ENCODE peak calls at places on chromosomes 13 and 19, in four cellular contexts. One of them, this sample, is unnamed.

GRCh38 chr13:74074723-74075122 is 59.5 kb downstream of the KLF12 start:
- DNase-seq in CD4-positive, alpha-beta T cell: no peak
- DNase-seq in left ventricle myocardium inferior: no peak
- DNase-seq in right lobe of liver: no peak
- DNase-seq in this sample: no peak

GRCh38 chr13:37645181-37645580 is 46.6 kb upstream of the POSTN start:
- DNase-seq in left ventricle myocardium inferior: no peak
- DNase-seq in CD4-positive, alpha-beta T cell: no peak
- DNase-seq in right lobe of liver: no peak
- DNase-seq in this sample: no peak

GRCh38 chr13:65597839-65598818 is 1632.0 kb downstream of the PCDH9 start:
- DNase-seq in CD4-positive, alpha-beta T cell: no peak
- DNase-seq in left ventricle myocardium inferior: no peak
- DNase-seq in right lobe of liver: no peak
- DNase-seq in this sample: no peak

GRCh38 chr19:49949735-49950589 is 11.0 kb downstream of the SIGLEC11 start:
- DNase-seq in CD4-positive, alpha-beta T cell: no peak
- DNase-seq in right lobe of liver: no peak
- DNase-seq in left ventricle myocardium inferior: no peak
- DNase-seq in this sample: no peak

GRCh38 chr13:114076329-114076761 is 56.1 kb downstream of the RASA3 start:
- DNase-seq in CD4-positive, alpha-beta T cell: no peak
- DNase-seq in left ventricle myocardium inferior: no peak
- DNase-seq in right lobe of liver: peak; percentile 36
- DNase-seq in this sample: peak; percentile 39

GRCh38 chr19:10270180-10270615 is 722 bp upstream of the ICAM1 start:
- DNase-seq in CD4-positive, alpha-beta T cell: no peak
- DNase-seq in left ventricle myocardium inferior: peak; percentile 76
- DNase-seq in right lobe of liver: peak; percentile 80
- DNase-seq in this sample: no peak

GRCh38 chr13:21218351-21219043 is 42.0 kb downstream of the MRPL57 start:
- DNase-seq in CD4-positive, alpha-beta T cell: no peak
- DNase-seq in left ventricle myocardium inferior: no peak
- DNase-seq in right lobe of liver: no peak
- DNase-seq in this sample: no peak

GRCh38 chr13:31282741-31283455 is 83.1 kb downstream of the B3GLCT start:
- DNase-seq in left ventricle myocardium inferior: no peak
- DNase-seq in CD4-positive, alpha-beta T cell: no peak
- DNase-seq in right lobe of liver: no peak
- DNase-seq in this sample: no peak

GRCh38 chr13:63311587-63311986 is 1895.9 kb upstream of the PCDH20 start:
- DNase-seq in CD4-positive, alpha-beta T cell: no peak
- DNase-seq in left ventricle myocardium inferior: no peak
- DNase-seq in right lobe of liver: no peak
- DNase-seq in this sample: no peak

GRCh38 chr13:50389726-50390125 is 374.5 kb downstream of the KCNRG start:
- DNase-seq in CD4-positive, alpha-beta T cell: no peak
- DNase-seq in right lobe of liver: no peak
- DNase-seq in left ventricle myocardium inferior: no peak
- DNase-seq in this sample: no peak

GRCh38 chr13:33611016-33611805 is 206.7 kb upstream of the RFC3 start:
- DNase-seq in right lobe of liver: peak; percentile 91
- DNase-seq in left ventricle myocardium inferior: peak; percentile 76
- DNase-seq in CD4-positive, alpha-beta T cell: no peak
- DNase-seq in this sample: peak; percentile 76

GRCh38 chr13:70527553-70527952 is 419.3 kb upstream of the KLHL1 start:
- DNase-seq in right lobe of liver: no peak
- DNase-seq in CD4-positive, alpha-beta T cell: no peak
- DNase-seq in left ventricle myocardium inferior: no peak
- DNase-seq in this sample: no peak

GRCh38 chr13:96680898-96681297 is 313.4 kb downstream of the OXGR1 start:
- DNase-seq in right lobe of liver: no peak
- DNase-seq in left ventricle myocardium inferior: no peak
- DNase-seq in CD4-positive, alpha-beta T cell: no peak
- DNase-seq in this sample: no peak

GRCh38 chr13:23500858-23501257 is 67.4 kb upstream of the SACS start:
- DNase-seq in CD4-positive, alpha-beta T cell: no peak
- DNase-seq in right lobe of liver: no peak
- DNase-seq in left ventricle myocardium inferior: no peak
- DNase-seq in this sample: no peak

GRCh38 chr19:10104665-10105221 is 1.4 kb upstream of the PPAN start:
- DNase-seq in CD4-positive, alpha-beta T cell: peak; percentile 65
- DNase-seq in right lobe of liver: no peak
- DNase-seq in left ventricle myocardium inferior: no peak
- DNase-seq in this sample: no peak

GRCh38 chr13:96994030-96994848 is at the start of gene OXGR1:
- DNase-seq in right lobe of liver: no peak
- DNase-seq in left ventricle myocardium inferior: no peak
- DNase-seq in CD4-positive, alpha-beta T cell: no peak
- DNase-seq in this sample: no peak

GRCh38 chr13:30191491-30192100 is 115.8 kb downstream of the KATNAL1 start:
- DNase-seq in right lobe of liver: no peak
- DNase-seq in left ventricle myocardium inferior: no peak
- DNase-seq in CD4-positive, alpha-beta T cell: no peak
- DNase-seq in this sample: no peak

GRCh38 chr19:45972081-45972943 is 1.4 kb downstream of the NOVA2 start:
- DNase-seq in CD4-positive, alpha-beta T cell: no peak
- DNase-seq in left ventricle myocardium inferior: peak; percentile 21
- DNase-seq in right lobe of liver: no peak
- DNase-seq in this sample: no peak

GRCh38 chr19:45297674-45298073 is 25.0 kb downstream of the CKM start:
- DNase-seq in CD4-positive, alpha-beta T cell: no peak
- DNase-seq in right lobe of liver: no peak
- DNase-seq in left ventricle myocardium inferior: no peak
- DNase-seq in this sample: no peak

GRCh38 chr19:15324791-15325519 is 7.4 kb downstream of the BRD4 start:
- DNase-seq in left ventricle myocardium inferior: no peak
- DNase-seq in right lobe of liver: peak; percentile 63
- DNase-seq in CD4-positive, alpha-beta T cell: no peak
- DNase-seq in this sample: no peak

GRCh38 chr13:49218493-49219051 is 1.6 kb upstream of the MLNR start:
- DNase-seq in right lobe of liver: no peak
- DNase-seq in CD4-positive, alpha-beta T cell: no peak
- DNase-seq in left ventricle myocardium inferior: no peak
- DNase-seq in this sample: no peak

GRCh38 chr19:28330831-28331230 is 882.1 kb downstream of the UQCRFS1 start:
- DNase-seq in left ventricle myocardium inferior: no peak
- DNase-seq in right lobe of liver: no peak
- DNase-seq in CD4-positive, alpha-beta T cell: no peak
- DNase-seq in this sample: no peak

GRCh38 chr13:43686557-43686956 is 100.2 kb downstream of the ENOX1 start:
- DNase-seq in right lobe of liver: no peak
- DNase-seq in left ventricle myocardium inferior: peak; percentile 64
- DNase-seq in CD4-positive, alpha-beta T cell: no peak
- DNase-seq in this sample: no peak

GRCh38 chr19:50646074-50646807 is 3.0 kb upstream of the C19orf81 start:
- DNase-seq in left ventricle myocardium inferior: no peak
- DNase-seq in CD4-positive, alpha-beta T cell: no peak
- DNase-seq in right lobe of liver: no peak
- DNase-seq in this sample: no peak

GRCh38 chr19:8107301-8107903 is 42.0 kb downstream of the FBN3 start:
- DNase-seq in CD4-positive, alpha-beta T cell: no peak
- DNase-seq in left ventricle myocardium inferior: no peak
- DNase-seq in right lobe of liver: no peak
- DNase-seq in this sample: no peak

GRCh38 chr19:51259348-51260245 is 8.7 kb downstream of the SIGLECL1 start:
- DNase-seq in left ventricle myocardium inferior: peak; percentile 18
- DNase-seq in right lobe of liver: no peak
- DNase-seq in CD4-positive, alpha-beta T cell: no peak
- DNase-seq in this sample: peak; percentile 38

GRCh38 chr19:38233740-38234251 is 9.8 kb upstream of the DPF1 start:
- DNase-seq in CD4-positive, alpha-beta T cell: peak; percentile 61
- DNase-seq in left ventricle myocardium inferior: peak; percentile 83
- DNase-seq in right lobe of liver: peak; percentile 75
- DNase-seq in this sample: peak; percentile 78

GRCh38 chr19:862529-863304 is 3.3 kb downstream of the CFD start:
- DNase-seq in left ventricle myocardium inferior: no peak
- DNase-seq in CD4-positive, alpha-beta T cell: peak; percentile 84
- DNase-seq in right lobe of liver: no peak
- DNase-seq in this sample: no peak

GRCh38 chr13:24511019-24511823 is 1.4 kb downstream of the PARP4 start:
- DNase-seq in left ventricle myocardium inferior: no peak
- DNase-seq in right lobe of liver: no peak
- DNase-seq in CD4-positive, alpha-beta T cell: peak; percentile 26
- DNase-seq in this sample: no peak

GRCh38 chr19:55383279-55383788 is 758 bp downstream of the TMEM238 start:
- DNase-seq in left ventricle myocardium inferior: no peak
- DNase-seq in CD4-positive, alpha-beta T cell: no peak
- DNase-seq in right lobe of liver: no peak
- DNase-seq in this sample: no peak

GRCh38 chr13:64912141-64912540 is 2318.0 kb downstream of the PCDH9 start:
- DNase-seq in left ventricle myocardium inferior: no peak
- DNase-seq in right lobe of liver: no peak
- DNase-seq in CD4-positive, alpha-beta T cell: no peak
- DNase-seq in this sample: no peak

GRCh38 chr13:77898097-77898496 is 20.5 kb downstream of the EDNRB start:
- DNase-seq in CD4-positive, alpha-beta T cell: no peak
- DNase-seq in left ventricle myocardium inferior: no peak
- DNase-seq in right lobe of liver: no peak
- DNase-seq in this sample: no peak

GRCh38 chr13:43411741-43412140 is 375.0 kb downstream of the ENOX1 start:
- DNase-seq in CD4-positive, alpha-beta T cell: no peak
- DNase-seq in left ventricle myocardium inferior: peak; percentile 51
- DNase-seq in right lobe of liver: no peak
- DNase-seq in this sample: peak; percentile 35

GRCh38 chr13:21137696-21138095 is 38.7 kb downstream of the SKA3 start:
- DNase-seq in left ventricle myocardium inferior: no peak
- DNase-seq in CD4-positive, alpha-beta T cell: no peak
- DNase-seq in right lobe of liver: no peak
- DNase-seq in this sample: no peak

GRCh38 chr19:28234637-28235036 is 978.3 kb downstream of the UQCRFS1 start:
- DNase-seq in left ventricle myocardium inferior: no peak
- DNase-seq in CD4-positive, alpha-beta T cell: no peak
- DNase-seq in right lobe of liver: no peak
- DNase-seq in this sample: no peak

GRCh38 chr13:30819136-30819875 is 84.0 kb downstream of the ALOX5AP start:
- DNase-seq in left ventricle myocardium inferior: no peak
- DNase-seq in CD4-positive, alpha-beta T cell: no peak
- DNase-seq in right lobe of liver: no peak
- DNase-seq in this sample: no peak

DNA sequence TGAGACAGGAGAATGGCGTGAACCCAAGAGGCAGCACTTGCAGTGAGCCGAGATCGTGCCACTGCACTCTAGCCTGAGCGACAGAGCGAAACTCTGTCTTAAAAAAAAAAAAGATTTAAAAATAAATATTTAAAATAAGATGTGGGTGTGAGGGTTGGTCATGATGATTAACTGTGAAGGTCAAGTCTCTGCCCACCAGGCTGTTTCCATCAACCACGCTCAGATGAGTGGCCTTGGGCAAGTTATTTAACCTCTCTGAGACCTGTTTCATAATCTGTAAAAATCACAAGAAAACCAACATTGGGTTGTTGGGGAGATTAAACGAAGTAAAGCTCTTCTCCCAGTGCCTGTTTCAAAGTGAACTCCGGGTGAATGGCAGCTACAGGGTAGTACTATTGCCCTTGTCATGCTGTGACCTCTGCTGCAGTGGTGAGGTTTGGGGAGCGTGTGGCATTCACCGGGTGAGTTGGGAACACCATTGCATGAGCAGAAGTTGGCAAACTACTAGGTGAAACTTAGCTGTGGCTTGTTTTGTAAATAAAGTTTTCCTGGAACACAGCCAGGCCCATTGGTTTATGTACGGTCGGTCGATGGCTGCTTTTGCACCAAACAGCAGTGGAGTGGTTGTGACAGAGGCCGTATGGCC is 153.3 kb downstream of the USP12 start:
- DNase-seq in right lobe of liver: peak; percentile 90
- DNase-seq in CD4-positive, alpha-beta T cell: no peak
- DNase-seq in left ventricle myocardium inferior: no peak
- DNase-seq in this sample: peak; percentile 8
- H3K27ac ChIP-seq in right lobe of liver: peak overlapping the region; percentile 83
- H3K27ac ChIP-seq in CD4-positive, alpha-beta T cell: no peak overlapping the region
- H3K27ac ChIP-seq in left ventricle myocardium inferior: no peak overlapping the region
- H3K27ac ChIP-seq in this sample: no peak overlapping the region

GRCh38 chr19:5686647-5687359 is 3.3 kb upstream of the RPL36 start:
- DNase-seq in right lobe of liver: peak; percentile 99
- DNase-seq in left ventricle myocardium inferior: peak; percentile 98
- DNase-seq in CD4-positive, alpha-beta T cell: peak; percentile 87
- DNase-seq in this sample: peak; percentile 96

GRCh38 chr19:5684694-5685430 is 4.0 kb downstream of the HSD11B1L start:
- DNase-seq in right lobe of liver: peak; percentile 51
- DNase-seq in CD4-positive, alpha-beta T cell: no peak
- DNase-seq in left ventricle myocardium inferior: no peak
- DNase-seq in this sample: no peak

GRCh38 chr19:5690125-5690954 is at the start of gene RPL36:
- DNase-seq in left ventricle myocardium inferior: peak; percentile 98
- DNase-seq in CD4-positive, alpha-beta T cell: peak; percentile 100
- DNase-seq in right lobe of liver: peak; percentile 98
- DNase-seq in this sample: peak; percentile 95

GRCh38 chr19:5686326-5686646 is 3.8 kb upstream of the RPL36 start:
- DNase-seq in left ventricle myocardium inferior: no peak
- DNase-seq in right lobe of liver: no peak
- DNase-seq in CD4-positive, alpha-beta T cell: no peak
- DNase-seq in this sample: no peak

GRCh38 chr19:5687360-5688198 is 2.5 kb upstream of the RPL36 start:
- DNase-seq in CD4-positive, alpha-beta T cell: no peak
- DNase-seq in right lobe of liver: peak; percentile 49
- DNase-seq in left ventricle myocardium inferior: no peak
- DNase-seq in this sample: no peak
- H3K27ac ChIP-seq in CD4-positive, alpha-beta T cell: peak overlapping the region; percentile 61
- H3K27ac ChIP-seq in right lobe of liver: peak overlapping the region; percentile 25
- H3K27ac ChIP-seq in left ventricle myocardium inferior: peak overlapping the region; percentile 89
- H3K27ac ChIP-seq in this sample: no peak overlapping the region

GRCh38 chr13:112657850-112658445 is 31.9 kb upstream of the ATP11A start:
- DNase-seq in right lobe of liver: peak; percentile 31
- DNase-seq in CD4-positive, alpha-beta T cell: no peak
- DNase-seq in left ventricle myocardium inferior: no peak
- DNase-seq in this sample: no peak
- H3K27ac ChIP-seq in right lobe of liver: no peak overlapping the region
- H3K27ac ChIP-seq in CD4-positive, alpha-beta T cell: no peak overlapping the region
- H3K27ac ChIP-seq in left ventricle myocardium inferior: no peak overlapping the region
- H3K27ac ChIP-seq in this sample: no peak overlapping the region

GRCh38 chr19:47511128-47511517 is 3.7 kb downstream of the NAPA start:
- DNase-seq in left ventricle myocardium inferior: peak; percentile 63
- DNase-seq in CD4-positive, alpha-beta T cell: no peak
- DNase-seq in right lobe of liver: peak; percentile 96
- DNase-seq in this sample: no peak
- H3K27ac ChIP-seq in left ventricle myocardium inferior: peak overlapping the region; percentile 97
- H3K27ac ChIP-seq in CD4-positive, alpha-beta T cell: no peak overlapping the region
- H3K27ac ChIP-seq in right lobe of liver: peak overlapping the region; percentile 98
- H3K27ac ChIP-seq in this sample: peak overlapping the region; percentile 53

DNA sequence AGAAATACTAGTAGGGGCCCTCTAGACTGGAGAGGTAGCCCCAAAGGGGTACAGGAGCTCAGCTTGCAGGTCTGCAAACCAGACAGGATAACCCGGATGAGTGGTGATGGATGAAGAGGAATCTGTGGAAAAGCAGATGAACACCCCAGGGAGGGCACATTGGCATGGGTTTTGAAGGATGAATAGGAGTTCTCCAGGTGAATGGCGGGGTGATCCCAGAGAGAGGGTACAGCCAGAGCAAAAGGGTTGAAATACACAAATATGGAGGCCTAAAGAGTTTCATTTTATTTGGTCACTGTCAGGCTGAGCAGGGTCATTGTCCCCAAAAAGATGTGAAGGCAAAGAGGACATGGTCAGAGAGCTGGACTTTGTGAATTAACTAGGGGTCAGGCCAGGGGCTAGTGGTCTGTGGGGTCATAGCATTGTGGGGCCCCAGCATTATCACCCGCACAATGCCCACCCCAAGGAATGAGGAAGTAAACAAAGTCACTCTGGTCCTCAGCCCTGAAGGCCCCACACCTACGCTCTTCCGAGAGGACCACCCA is 4.8 kb downstream of the NR2F6 start:
- DNase-seq in CD4-positive, alpha-beta T cell: no peak
- DNase-seq in left ventricle myocardium inferior: no peak
- DNase-seq in right lobe of liver: no peak
- DNase-seq in this sample: no peak
- H3K27ac ChIP-seq in CD4-positive, alpha-beta T cell: no peak overlapping the region
- H3K27ac ChIP-seq in left ventricle myocardium inferior: peak overlapping the region; percentile 93
- H3K27ac ChIP-seq in right lobe of liver: peak overlapping the region; percentile 81
- H3K27ac ChIP-seq in this sample: no peak overlapping the region

This sample was measured in dorsolateral prefrontal cortex.